ENCODE peak calls at places on chromosomes 12 and 14, in four cellular contexts. U is adrenal gland, Z is epithelial cell of prostate, B is Right ventricle myocardium superior. H is an unnamed sample.

GRCh38 chr14:96997996-96998395 is 200.8 kb downstream of the VRK1 start:
- DNase-seq in U (no peak), Z (no peak), B (no peak), H (no peak)

GRCh38 chr14:35682802-35683201 is 126.3 kb downstream of the RALGAPA1 start:
- DNase-seq in U (no peak), Z (no peak), B (no peak), H (no peak)

GRCh38 chr14:33679461-33680225 is 271.2 kb downstream of the EGLN3 start:
- DNase-seq in U (no peak), Z (no peak), B (no peak), H (no peak)

GRCh38 chr14:76298896-76299295 is 77.0 kb upstream of the ESRRB start:
- DNase-seq in U (no peak), Z (no peak), B (no peak), H (no peak)

GRCh38 chr14:104101086-104101621 is 15.7 kb downstream of the ASPG start:
- DNase-seq in U (no peak), Z (no peak), B (peak), H (no peak)

GRCh38 chr14:78836777-78837176 is 666.6 kb downstream of the NRXN3 start:
- DNase-seq in U (peak), Z (peak), B (no peak), H (peak)

GRCh38 chr12:57893460-57894353 is 47.2 kb upstream of the CTDSP2 start:
- DNase-seq in U (peak), Z (no peak), B (peak), H (peak)

GRCh38 chr12:97323154-97323553 is 139.4 kb upstream of the RMST start:
- DNase-seq in U (no peak), Z (no peak), B (no peak), H (no peak)

GRCh38 chr14:35405304-35405996 is 901 bp upstream of the NFKBIA start:
- DNase-seq in U (peak), Z (no peak), B (peak), H (peak)

GRCh38 chr14:91372680-91373495 is 44.7 kb downstream of the CCDC88C start:
- DNase-seq in U (no peak), Z (no peak), B (no peak), H (no peak)